ENCODE peak calls at places on chromosomes 4 and X, in six cellular contexts. R is esophagus muscularis mucosa, D is Panc1, T is brain microvascular endothelial cell, K is adipocyte, E is trophoblast cell. M is an unnamed sample.

GRCh38 chr4:65126200-65126599 is 544.1 kb downstream of the EPHA5 start:
- DNase-seq in K (no peak), E (no peak), T (no peak), D (no peak), R (no peak), M (no peak)

GRCh38 chr4:153471691-153472080 is 5.5 kb downstream of the TMEM131L start:
- DNase-seq in D (no peak), R (no peak), K (no peak), E (no peak), T (no peak), M (no peak)

GRCh38 chrX:42497356-42497755 is 280.6 kb downstream of the PPP1R2C start:
- DNase-seq in D (no peak), T (no peak), R (no peak), E (no peak), K (no peak), M (no peak)

GRCh38 chr4:106763044-106763443 is 273.1 kb downstream of the DKK2 start:
- DNase-seq in E (no peak), K (peak; percentile 52), R (no peak), T (no peak), D (no peak), M (no peak)

GRCh38 chrX:37685452-37686347 is at the start of gene XK:
- DNase-seq in D (no peak), T (peak; percentile 5), K (peak; percentile 44), E (peak; percentile 16), R (no peak), M (peak; percentile 39)

GRCh38 chr4:145230726-145231125 is 50.3 kb upstream of the OTUD4 start:
- DNase-seq in K (peak; percentile 80), D (no peak), E (peak; percentile 2), T (no peak), R (no peak), M (no peak)

GRCh38 chrX:119999087-119999634 is 55.6 kb upstream of the NKAP start:
- DNase-seq in K (no peak), E (no peak), T (no peak), R (no peak), D (no peak), M (no peak)

GRCh38 chr4:169823685-169824084 is 65.9 kb upstream of the HPF1 start:
- DNase-seq in D (no peak), K (peak; percentile 71), E (peak; percentile 53), T (peak; percentile 65), R (no peak), M (peak; percentile 67)

GRCh38 chrX:38117485-38117884 is 103.2 kb downstream of the SRPX start:
- DNase-seq in K (no peak), D (no peak), E (no peak), R (no peak), T (no peak), M (no peak)

GRCh38 chr4:152850377-152850776 is 70.6 kb downstream of the ARFIP1 start:
- DNase-seq in T (peak; percentile 19), K (peak; percentile 15), D (peak; percentile 17), R (no peak), E (peak; percentile 76), M (peak; percentile 73)

GRCh38 chrX:27565992-27566391 is 24.2 kb upstream of the DCAF8L2 start:
- DNase-seq in K (no peak), D (no peak), T (peak; percentile 75), R (no peak), E (no peak), M (no peak)

GRCh38 chr4:136793848-136794247 is 738.4 kb downstream of the PCDH18 start:
- DNase-seq in D (no peak), R (no peak), K (peak; percentile 23), E (no peak), T (no peak), M (no peak)

GRCh38 chr4:11719879-11720278 is 291.2 kb upstream of the HS3ST1 start:
- DNase-seq in K (no peak), T (no peak), E (no peak), D (no peak), R (no peak), M (no peak)

DNA sequence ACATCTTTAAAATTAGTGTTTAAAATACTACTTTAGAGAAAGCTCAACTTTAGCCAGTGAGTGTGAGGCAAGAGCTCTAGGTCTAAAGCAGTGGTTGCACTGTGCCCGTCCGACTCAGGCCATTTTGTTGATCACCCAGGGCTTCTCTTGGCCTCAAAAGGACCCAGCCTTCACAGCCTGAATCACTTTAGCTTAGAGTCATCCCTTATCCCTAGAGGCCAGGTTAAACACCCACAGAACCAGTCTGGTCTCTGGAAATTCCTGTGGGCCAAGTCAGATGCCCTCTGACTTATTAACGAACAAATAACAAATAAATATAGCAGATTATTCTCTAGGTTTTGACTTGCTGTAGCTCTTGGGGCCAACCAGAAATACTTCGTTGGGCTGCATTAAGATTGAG is 102.3 kb downstream of the WWC2 start:
- DNase-seq in E (peak; percentile 83), K (no peak), T (peak; percentile 77), D (no peak), R (no peak), M (no peak)
- H3K36me3 ChIP-seq in E (peaks cover 3% of the 10 kb centered on the region), K (no peaks in the 10 kb centered on the region), T (no peaks in the 10 kb centered on the region), D (no peaks in the 10 kb centered on the region), R (peaks cover 4% of the 10 kb centered on the region), M (no peaks in the 10 kb centered on the region)

GRCh38 chrX:1029494-1029893 is 183.0 kb downstream of the CRLF2 start:
- DNase-seq in E (no peak), R (no peak), D (no peak), K (no peak), T (no peak), M (no peak)
- H3K27me3 ChIP-seq in E (no peaks in the 10 kb centered on the region), R (no peaks in the 10 kb centered on the region), D (no peaks in the 10 kb centered on the region), K (no peaks in the 10 kb centered on the region), T (no peaks in the 10 kb centered on the region), M (no peaks in the 10 kb centered on the region)

GRCh38 chr4:17500574-17500973 is 11.3 kb downstream of the QDPR start:
- DNase-seq in D (no peak), E (no peak), K (no peak), T (no peak), R (no peak), M (no peak)

GRCh38 chr4:17502764-17503163 is 9.1 kb downstream of the QDPR start:
- DNase-seq in R (no peak), E (no peak), T (no peak), K (no peak), D (no peak), M (no peak)

GRCh38 chr4:17504081-17504480 is 7.8 kb downstream of the QDPR start:
- DNase-seq in E (no peak), R (no peak), K (no peak), T (no peak), D (no peak), M (no peak)
- H3K36me3 ChIP-seq in E (peaks cover 9% of the 10 kb centered on the region), R (peaks cover 82% of the 10 kb centered on the region), K (peaks cover 83% of the 10 kb centered on the region), T (peaks cover 38% of the 10 kb centered on the region), D (no peaks in the 10 kb centered on the region), M (no peaks in the 10 kb centered on the region)

GRCh38 chr4:7588002-7588401 is 153.3 kb upstream of the PSAPL1 start:
- DNase-seq in K (no peak), E (no peak), T (no peak), D (no peak), R (no peak), M (no peak)
- H3K27me3 ChIP-seq in K (no peaks in the 10 kb centered on the region), E (no peaks in the 10 kb centered on the region), T (no peaks in the 10 kb centered on the region), D (no peaks in the 10 kb centered on the region), R (no peaks in the 10 kb centered on the region), M (no peaks in the 10 kb centered on the region)

DNA sequence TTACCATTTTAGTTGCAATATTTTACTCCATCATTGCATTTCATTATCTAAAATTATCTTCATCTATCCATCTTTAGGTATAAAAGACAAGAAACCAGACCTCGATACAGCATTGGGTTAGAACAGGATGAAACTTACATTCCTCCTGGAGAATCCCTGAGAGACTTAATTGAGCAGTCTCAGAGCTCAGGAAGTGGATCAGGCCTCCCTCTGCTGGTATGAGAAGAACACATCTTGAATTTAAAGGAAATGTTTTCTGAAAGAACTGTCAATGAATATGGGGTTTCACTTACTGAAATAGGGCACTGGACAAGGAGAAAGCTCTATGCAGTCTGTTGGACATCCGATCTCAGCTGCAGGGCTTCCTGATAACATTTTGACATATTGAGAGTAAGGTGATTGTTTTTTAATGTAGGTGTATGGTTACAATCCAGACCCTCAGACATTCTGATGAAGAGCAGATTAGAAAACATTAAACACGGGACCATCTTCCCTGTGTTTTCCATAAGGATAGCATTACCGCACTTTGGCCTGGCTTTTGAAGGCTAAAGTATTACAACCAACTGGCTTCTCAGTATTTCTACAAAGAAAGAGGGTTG is 367.2 kb downstream of the BMPR1B start:
- DNase-seq in R (no peak), K (peak; percentile 88), T (peak; percentile 61), E (peak; percentile 46), D (peak; percentile 7), M (peak; percentile 18)
- H3K36me3 ChIP-seq in R (no peaks in the 10 kb centered on the region), K (no peaks in the 10 kb centered on the region), T (no peaks in the 10 kb centered on the region), E (no peaks in the 10 kb centered on the region), D (no peaks in the 10 kb centered on the region), M (no peaks in the 10 kb centered on the region)

DNA sequence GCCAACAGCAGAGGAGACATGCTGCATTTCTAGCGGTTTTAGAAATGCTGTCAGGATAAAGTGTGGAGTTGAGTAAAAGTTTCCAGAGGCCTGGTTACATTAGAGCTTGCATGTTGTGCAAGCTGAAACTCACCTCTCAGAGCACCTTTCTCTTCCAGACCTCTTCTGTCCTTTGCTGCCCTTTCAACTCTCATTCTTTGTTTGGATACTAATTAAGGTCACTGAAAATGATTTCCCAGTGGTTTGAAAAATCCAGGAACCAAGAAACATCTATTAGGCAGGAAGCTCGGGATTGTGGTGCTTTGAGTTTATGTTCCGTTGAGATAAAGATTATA is 426.6 kb downstream of the MAPK10 start:
- DNase-seq in R (no peak), T (no peak), E (no peak), K (no peak), D (no peak), M (no peak)
- H3K27me3 ChIP-seq in R (no peaks in the 10 kb centered on the region), T (no peaks in the 10 kb centered on the region), E (no peaks in the 10 kb centered on the region), K (no peaks in the 10 kb centered on the region), D (no peaks in the 10 kb centered on the region), M (no peaks in the 10 kb centered on the region)

GRCh38 chr4:178070155-178070554 is 627.9 kb upstream of the AGA start:
- DNase-seq in K (no peak), E (no peak), T (no peak), R (no peak), D (no peak), M (no peak)
- H3K36me3 ChIP-seq in K (no peaks in the 10 kb centered on the region), E (no peaks in the 10 kb centered on the region), T (no peaks in the 10 kb centered on the region), R (no peaks in the 10 kb centered on the region), D (no peaks in the 10 kb centered on the region), M (no peaks in the 10 kb centered on the region)